ENCODE peak calls at places on chromosomes 11 and 22, in five cellular contexts. One of them, this sample, is unnamed.

GRCh38 chr11:10588904-10589303 is 20.4 kb upstream of the LYVE1 start:
- DNase-seq in AG09319: no peak
- DNase-seq in endothelial cell: no peak
- DNase-seq in RWPE1: no peak
- DNase-seq in PC-9: no peak
- DNase-seq in this sample: no peak

GRCh38 chr11:6611092-6612007 is 666 bp downstream of the TAF10 start:
- DNase-seq in AG09319: no peak
- DNase-seq in endothelial cell: no peak
- DNase-seq in PC-9: peak; percentile 11
- DNase-seq in RWPE1: no peak
- DNase-seq in this sample: peak; percentile 40

GRCh38 chr11:78798567-78799170 is 224.0 kb upstream of the NARS2 start:
- DNase-seq in RWPE1: peak; percentile 24
- DNase-seq in endothelial cell: peak; percentile 79
- DNase-seq in AG09319: no peak
- DNase-seq in PC-9: peak; percentile 31
- DNase-seq in this sample: no peak

GRCh38 chr11:18379201-18379600 is 15.2 kb upstream of the LDHA start:
- DNase-seq in AG09319: no peak
- DNase-seq in endothelial cell: no peak
- DNase-seq in PC-9: no peak
- DNase-seq in RWPE1: no peak
- DNase-seq in this sample: no peak

GRCh38 chr22:35971418-35972119 is 57.1 kb downstream of the RBFOX2 start:
- DNase-seq in RWPE1: no peak
- DNase-seq in endothelial cell: no peak
- DNase-seq in PC-9: no peak
- DNase-seq in AG09319: peak; percentile 95
- DNase-seq in this sample: no peak

GRCh38 chr11:125463590-125464265 is 32.3 kb downstream of the FEZ1 start:
- DNase-seq in PC-9: no peak
- DNase-seq in RWPE1: no peak
- DNase-seq in AG09319: no peak
- DNase-seq in endothelial cell: no peak
- DNase-seq in this sample: no peak

GRCh38 chr11:1899686-1900085 is 8.0 kb upstream of the PRR33 start:
- DNase-seq in AG09319: no peak
- DNase-seq in RWPE1: no peak
- DNase-seq in endothelial cell: no peak
- DNase-seq in PC-9: no peak
- DNase-seq in this sample: no peak

GRCh38 chr11:94656968-94657367 is 89.8 kb downstream of the PIWIL4 start:
- DNase-seq in endothelial cell: no peak
- DNase-seq in AG09319: no peak
- DNase-seq in RWPE1: no peak
- DNase-seq in PC-9: no peak
- DNase-seq in this sample: no peak

GRCh38 chr11:86041975-86042378 is 26.9 kb downstream of the PICALM start:
- DNase-seq in endothelial cell: peak; percentile 67
- DNase-seq in RWPE1: peak; percentile 67
- DNase-seq in AG09319: peak; percentile 81
- DNase-seq in PC-9: peak; percentile 55
- DNase-seq in this sample: no peak

GRCh38 chr11:64081663-64082442 is 46.1 kb downstream of the FLRT1 start:
- DNase-seq in PC-9: no peak
- DNase-seq in endothelial cell: no peak
- DNase-seq in RWPE1: no peak
- DNase-seq in AG09319: no peak
- DNase-seq in this sample: no peak

GRCh38 chr11:47477323-47477722 is 28.4 kb upstream of the RAPSN start:
- DNase-seq in PC-9: no peak
- DNase-seq in RWPE1: peak; percentile 65
- DNase-seq in endothelial cell: no peak
- DNase-seq in AG09319: no peak
- DNase-seq in this sample: no peak